ENCODE peak calls at places on chromosomes 2 and 18, in four cellular contexts. H, R, K and E are unnamed samples.
A peak's percentile ranks its signal among the peaks of the same experiment; 100 is the strongest.

GRCh38 chr2:165015052-165015642 is 59.8 kb upstream of the SLC38A11 start:
- DNase-seq in R (peak; percentile 19), H (peak; percentile 61), K (peak; percentile 65), E (peak; percentile 87)

GRCh38 chr2:240640939-240641338 is 15.7 kb downstream of the GPR35 start:
- DNase-seq in R (no peak), K (peak; percentile 82), H (peak; percentile 12), E (peak; percentile 83)

GRCh38 chr2:168729455-168729854 is 73.0 kb upstream of the NOSTRIN start:
- DNase-seq in R (no peak), H (no peak), K (no peak), E (no peak)

GRCh38 chr2:226673314-226673723 is 126.3 kb downstream of the IRS1 start:
- DNase-seq in K (no peak), R (no peak), H (peak; percentile 91), E (no peak)

GRCh38 chr2:207630491-207630890 is 5.3 kb upstream of the METTL21A start:
- DNase-seq in R (no peak), K (no peak), H (no peak), E (no peak)

GRCh38 chr2:64122358-64122757 is 21.9 kb downstream of the PELI1 start:
- DNase-seq in R (no peak), H (no peak), K (no peak), E (no peak)

GRCh38 chr18:79869591-79870368 is 72.0 kb downstream of the KCNG2 start:
- DNase-seq in H (no peak), R (no peak), K (no peak), E (peak; percentile 75)

GRCh38 chr2:238290079-238290478 is 1.7 kb upstream of the PER2 start:
- DNase-seq in H (no peak), R (no peak), K (peak; percentile 67), E (no peak)

GRCh38 chr18:24611075-24611474 is 150.6 kb downstream of the HRH4 start:
- DNase-seq in K (no peak), R (no peak), H (no peak), E (no peak)

GRCh38 chr2:239047861-239048260 is 200.0 kb downstream of the TWIST2 start:
- DNase-seq in K (no peak), R (no peak), H (no peak), E (no peak)

GRCh38 chr18:79796531-79797390 is 977 bp upstream of the KCNG2 start:
- DNase-seq in K (no peak), H (peak; percentile 34), R (no peak), E (no peak)

GRCh38 chr2:103959174-103960125 is 894.5 kb upstream of the POU3F3 start:
- DNase-seq in K (peak; percentile 61), R (no peak), H (no peak), E (no peak)

GRCh38 chr18:2526320-2526719 is 45.0 kb downstream of the METTL4 start:
- DNase-seq in K (no peak), H (no peak), R (no peak), E (no peak)

GRCh38 chr2:55231546-55232083 is 478 bp downstream of the CLHC1 start:
- DNase-seq in K (no peak), R (no peak), H (peak; percentile 55), E (no peak)

GRCh38 chr2:187655001-187655400 is 100.8 kb upstream of the TFPI start:
- DNase-seq in H (no peak), K (peak; percentile 50), R (no peak), E (no peak)

GRCh38 chr2:72946466-72946865 is 29.1 kb downstream of the EMX1 start:
- DNase-seq in K (no peak), H (no peak), R (no peak), E (no peak)

GRCh38 chr2:242029422-242030225 is 160.1 kb downstream of the RTP5 start:
- DNase-seq in R (no peak), H (no peak), K (peak; percentile 8), E (peak; percentile 65)
- TF ChIP-seq CTCF in R (no peak), H (no peak), K (no peak), E (no peak)

DNA sequence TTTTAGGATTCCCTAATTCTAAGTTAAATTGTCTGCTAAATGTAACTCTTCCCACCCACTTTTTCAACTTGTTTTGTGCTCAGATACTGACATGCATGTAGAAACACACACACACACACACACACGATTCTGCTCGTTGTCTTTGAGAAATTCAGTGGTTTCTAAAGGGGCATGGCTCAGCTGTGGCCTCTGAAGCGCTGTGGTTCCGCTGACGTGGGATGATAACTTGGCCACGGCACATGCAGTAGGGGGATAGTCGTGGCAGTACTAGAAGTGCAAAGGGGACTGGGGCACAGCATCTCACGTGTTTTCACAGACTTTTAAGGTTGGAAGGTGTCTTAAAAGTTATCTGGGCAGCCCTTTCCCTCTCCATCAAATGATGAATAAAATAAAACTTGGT is 18.4 kb downstream of the CASP10 start:
- DNase-seq in K (no peak), R (no peak), H (no peak), E (no peak)
- TF ChIP-seq CTCF in K (no peak), R (no peak), H (no peak), E (no peak)

DNA sequence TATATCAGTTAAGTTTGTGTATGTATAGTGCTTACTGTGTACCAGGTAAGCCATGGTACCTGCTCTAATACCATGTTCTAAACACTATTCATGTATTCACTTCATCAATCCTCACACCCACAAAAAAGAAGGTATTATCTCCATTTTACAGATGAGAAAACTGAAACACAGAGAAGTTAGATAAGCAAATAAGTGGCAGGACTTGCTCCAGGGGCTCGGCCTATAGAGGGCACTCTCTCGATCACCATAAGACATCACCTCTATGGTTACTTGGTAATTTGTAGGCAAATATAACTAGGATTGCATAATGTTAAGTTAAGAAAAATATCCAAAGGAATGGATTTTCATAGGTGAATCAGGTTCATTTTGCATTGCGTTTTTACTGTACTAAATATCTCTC is 118.1 kb upstream of the FN1 start:
- DNase-seq in H (no peak), K (no peak), R (no peak), E (no peak)
- TF ChIP-seq CTCF in H (no peak), K (peak; percentile 55), R (no peak), E (no peak)

GRCh38 chr2:113192459-113193100 is 18.8 kb downstream of the PSD4 start:
- DNase-seq in H (no peak), K (peak; percentile 71), R (no peak), E (no peak)
- TF ChIP-seq CTCF in H (no peak), K (peak; percentile 66), R (no peak), E (no peak)

GRCh38 chr2:113407446-113408099 is 29.9 kb upstream of the ZNG1B start:
- DNase-seq in K (no peak), R (no peak), H (peak; percentile 9), E (no peak)
- TF ChIP-seq CTCF in K (peak; percentile 50), R (no peak), H (no peak), E (no peak)

GRCh38 chr2:177705511-177705910 is 312.9 kb downstream of the AGPS start:
- DNase-seq in R (no peak), H (no peak), K (no peak), E (no peak)
- TF ChIP-seq CTCF in R (no peak), H (no peak), K (no peak), E (no peak)